ENCODE peak calls at places on chromosome 18, in five cellular contexts. E is DND-41, J is stomach, U is esophagus muscularis mucosa, V is left lung. T is an unnamed sample.
A peak's percentile ranks its signal among the peaks of the same experiment; 100 is the strongest.

GRCh38 chr18:49988101-49988500 is 174.8 kb upstream of the ACAA2 start:
- DNase-seq in E (no peak), J (no peak), U (no peak), V (no peak), T (no peak)

GRCh38 chr18:35467624-35468016 is 30.1 kb downstream of the INO80C start:
- DNase-seq in E (no peak), J (no peak), U (no peak), V (no peak), T (no peak)

GRCh38 chr18:36155960-36156757 is 26.5 kb downstream of the ELP2 start:
- DNase-seq in E (no peak), J (no peak), U (no peak), V (no peak), T (no peak)

GRCh38 chr18:9068346-9068745 is 34.2 kb upstream of the NDUFV2 start:
- DNase-seq in E (no peak), J (no peak), U (no peak), V (no peak), T (no peak)

GRCh38 chr18:59448546-59448945 is 89.5 kb upstream of the LMAN1 start:
- DNase-seq in E (no peak), J (no peak), U (no peak), V (no peak), T (no peak)

GRCh38 chr18:79805211-79805862 is 7.6 kb downstream of the KCNG2 start:
- DNase-seq in E (peak; percentile 54), J (no peak), U (no peak), V (no peak), T (no peak)

GRCh38 chr18:63395503-63395902 is 26.8 kb downstream of the VPS4B start:
- DNase-seq in E (no peak), J (no peak), U (no peak), V (no peak), T (no peak)

GRCh38 chr18:39840406-39840805 is 2114.6 kb upstream of the PIK3C3 start:
- DNase-seq in E (no peak), J (no peak), U (no peak), V (no peak), T (no peak)

GRCh38 chr18:59556265-59556664 is 141.0 kb downstream of the CCBE1 start:
- DNase-seq in E (no peak), J (no peak), U (no peak), V (no peak), T (no peak)

GRCh38 chr18:58567453-58568196 is 61.3 kb downstream of the ALPK2 start:
- DNase-seq in E (no peak), J (no peak), U (no peak), V (no peak), T (no peak)

GRCh38 chr18:14106906-14107305 is 25.3 kb downstream of the ZNF519 start:
- DNase-seq in E (no peak), J (no peak), U (no peak), V (no peak), T (no peak)

GRCh38 chr18:58349650-58350049 is 279.2 kb downstream of the ALPK2 start:
- DNase-seq in E (no peak), J (no peak), U (no peak), V (no peak), T (no peak)

GRCh38 chr18:44895176-44895798 is 214.6 kb downstream of the SETBP1 start:
- DNase-seq in E (peak; percentile 30), J (peak; percentile 57), U (no peak), V (peak; percentile 42), T (no peak)

GRCh38 chr18:24600076-24600654 is 139.7 kb downstream of the HRH4 start:
- DNase-seq in E (peak; percentile 6), J (no peak), U (no peak), V (no peak), T (no peak)

DNA sequence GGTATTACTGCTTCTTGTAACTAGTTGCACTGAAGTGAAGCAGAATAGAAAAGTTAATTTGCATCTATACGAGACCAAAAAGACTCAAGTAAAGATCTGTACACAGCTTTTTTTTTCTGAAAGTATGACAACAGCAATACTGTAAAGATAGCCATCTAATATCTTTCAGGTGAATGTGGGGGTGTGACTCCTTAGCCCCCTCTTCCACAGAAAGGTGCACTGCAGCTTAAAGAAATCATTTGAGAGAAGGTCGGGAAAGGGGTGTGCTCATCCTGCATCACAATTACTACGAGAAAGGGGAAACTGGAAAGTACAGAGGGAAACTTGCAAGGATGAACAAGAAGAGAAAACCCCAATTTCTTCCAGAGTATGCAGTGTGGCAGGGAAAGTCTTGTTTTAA is 255.6 kb downstream of the CCDC178 start:
- DNase-seq in E (no peak), J (no peak), U (no peak), V (no peak), T (no peak)
- TF ChIP-seq CTCF in E (no peak), J (no peak), U (no peak), V (no peak), T (no peak)

GRCh38 chr18:1806884-1807615 is 764.3 kb downstream of the METTL4 start:
- DNase-seq in E (no peak), J (no peak), U (no peak), V (no peak), T (no peak)
- TF ChIP-seq CTCF in E (no peak), J (no peak), U (no peak), V (no peak), T (no peak)

DNA sequence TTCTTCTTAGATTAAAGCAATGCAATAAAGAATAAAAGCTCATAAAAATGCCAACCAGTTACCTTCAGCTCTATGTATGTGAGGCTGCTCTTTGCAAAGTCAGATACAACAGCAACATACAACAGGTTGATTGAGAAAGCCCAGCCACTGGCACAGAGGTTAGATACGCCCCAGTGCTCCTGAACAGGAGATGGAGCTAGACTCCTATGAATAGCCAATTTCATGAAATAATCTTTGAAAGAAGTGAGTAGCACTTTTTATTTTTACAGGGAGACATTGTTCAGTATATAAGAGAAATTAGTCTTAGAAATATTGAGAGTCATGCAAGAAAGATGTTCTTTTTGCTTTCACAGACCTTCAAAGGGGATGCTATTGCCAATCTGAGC is 362.4 kb upstream of the MEX3C start:
- DNase-seq in E (no peak), J (no peak), U (no peak), V (no peak), T (no peak)
- TF ChIP-seq CTCF in E (peak; percentile 6), J (no peak), U (no peak), V (no peak), T (no peak)

GRCh38 chr18:7805880-7806279 is 238.8 kb downstream of the PTPRM start:
- DNase-seq in E (no peak), J (no peak), U (peak; percentile 66), V (no peak), T (no peak)
- TF ChIP-seq CTCF in E (no peak), J (no peak), U (no peak), V (no peak), T (no peak)

GRCh38 chr18:5425721-5426120 is 118.1 kb downstream of the EPB41L3 start:
- DNase-seq in E (no peak), J (no peak), U (no peak), V (no peak), T (no peak)

GRCh38 chr18:5421981-5422380 is 121.8 kb downstream of the EPB41L3 start:
- DNase-seq in E (no peak), J (no peak), U (no peak), V (no peak), T (no peak)

GRCh38 chr18:5422626-5423025 is 121.2 kb downstream of the EPB41L3 start:
- DNase-seq in E (no peak), J (no peak), U (no peak), V (no peak), T (no peak)

GRCh38 chr18:5420909-5421308 is 122.9 kb downstream of the EPB41L3 start:
- DNase-seq in E (no peak), J (no peak), U (no peak), V (no peak), T (no peak)

GRCh38 chr18:5424903-5425302 is 118.9 kb downstream of the EPB41L3 start:
- DNase-seq in E (peak; percentile 8), J (no peak), U (no peak), V (no peak), T (no peak)
- TF ChIP-seq CTCF in E (peak; percentile 67), J (no peak), U (peak; percentile 37), V (peak; percentile 31), T (peak; percentile 16)

DNA sequence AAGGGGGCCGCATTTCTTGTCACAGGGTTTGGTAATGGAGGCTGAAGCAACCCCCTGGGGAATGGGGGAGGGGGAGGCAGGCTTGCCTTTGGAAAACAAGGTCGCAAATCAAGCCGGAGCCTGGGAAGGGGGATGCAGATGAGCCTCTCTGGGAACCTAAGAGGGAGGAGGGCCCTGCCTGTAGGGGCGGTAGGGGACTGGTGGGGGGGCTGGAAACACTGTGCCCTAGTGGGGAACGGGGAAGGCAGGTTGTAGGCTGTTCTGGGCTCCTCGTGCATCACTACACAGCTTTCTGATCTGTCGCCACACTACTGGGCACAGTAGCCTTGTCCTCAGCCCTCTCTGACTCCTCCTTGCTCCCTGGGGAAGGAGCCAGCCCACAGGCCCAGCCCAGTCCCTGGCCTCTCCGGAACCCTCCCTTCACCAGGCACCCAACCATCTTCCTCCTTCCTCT is 170.3 kb upstream of the SMAD2 start:
- DNase-seq in E (no peak), J (no peak), U (no peak), V (no peak), T (no peak)
- TF ChIP-seq CTCF in E (no peak), J (no peak), U (no peak), V (no peak), T (no peak)

GRCh38 chr18:29185801-29186200 is 1008.9 kb upstream of the CDH2 start:
- DNase-seq in E (no peak), J (no peak), U (no peak), V (no peak), T (no peak)
- TF ChIP-seq CTCF in E (no peak), J (no peak), U (no peak), V (no peak), T (no peak)

DNA sequence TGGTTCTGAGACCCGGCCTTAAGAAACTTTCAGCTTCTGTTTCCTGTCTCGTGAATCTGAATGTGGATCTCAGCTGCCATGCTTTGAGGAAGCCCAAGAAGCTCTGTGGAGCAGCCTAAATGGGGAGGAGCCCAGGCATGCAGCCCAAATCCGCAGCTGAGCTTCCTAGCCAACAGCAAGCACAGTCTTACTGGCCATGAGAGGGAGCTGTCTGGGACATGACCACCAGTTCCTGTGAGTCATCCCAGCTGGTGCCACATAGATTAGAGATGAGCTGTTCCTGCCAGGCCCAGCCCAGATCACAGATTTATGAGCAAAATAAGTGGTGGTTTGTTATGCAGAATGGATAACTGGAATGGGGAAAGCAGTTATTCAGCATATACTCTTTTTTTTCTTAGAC is 224.4 kb upstream of the APCDD1 start:
- DNase-seq in E (peak; percentile 11), J (no peak), U (peak; percentile 84), V (no peak), T (no peak)
- TF ChIP-seq CTCF in E (peak; percentile 25), J (no peak), U (no peak), V (no peak), T (no peak)

GRCh38 chr18:75025573-75025972 is 183.4 kb downstream of the PTGR3 start:
- DNase-seq in E (no peak), J (no peak), U (no peak), V (no peak), T (no peak)
- TF ChIP-seq CTCF in E (no peak), J (no peak), U (no peak), V (no peak), T (no peak)